ENCODE peak calls at places on chromosomes 12 and 14, in five cellular contexts. Y is H1, B is GM12892, M is K562, K is GM12878. O is an unnamed sample.

GRCh38 chr12:53324113-53324778 is 2.8 kb upstream of the AAAS start:
- DNase-seq in B (no peak), M (no peak), Y (no peak), K (peak), O (peak)

GRCh38 chr14:64736271-64737131 is 32.3 kb downstream of the PLEKHG3 start:
- DNase-seq in B (no peak), M (peak), K (no peak), Y (no peak), O (no peak)

GRCh38 chr12:39161686-39162085 is 256.3 kb upstream of the CPNE8 start:
- DNase-seq in B (no peak), M (no peak), K (no peak), Y (no peak), O (no peak)

GRCh38 chr12:77064891-77065360 is 443 bp downstream of the E2F7 start:
- DNase-seq in K (no peak), B (no peak), Y (no peak), M (no peak), O (no peak)

GRCh38 chr12:127964717-127965116 is 302.3 kb upstream of the TMEM132C start:
- DNase-seq in B (no peak), M (no peak), K (no peak), Y (no peak), O (no peak)

GRCh38 chr14:49623941-49624806 is 3.6 kb downstream of the MGAT2 start:
- DNase-seq in M (no peak), K (no peak), B (no peak), Y (no peak), O (no peak)

GRCh38 chr12:6180300-6181051 is 19.7 kb upstream of the CD9 start:
- DNase-seq in K (no peak), B (no peak), Y (no peak), M (no peak), O (no peak)

GRCh38 chr12:53450936-53451335 is 966 bp upstream of the PCBP2 start:
- DNase-seq in M (no peak), K (no peak), B (no peak), Y (no peak), O (no peak)

GRCh38 chr12:38508246-38508645 is 191.7 kb downstream of the ALG10B start:
- DNase-seq in K (no peak), Y (no peak), B (no peak), M (no peak), O (no peak)

GRCh38 chr14:92755495-92755894 is 7.1 kb upstream of the LGMN start:
- DNase-seq in K (no peak), Y (no peak), B (no peak), M (no peak), O (no peak)

GRCh38 chr14:90732142-90732541 is 84.1 kb downstream of the TTC7B start:
- DNase-seq in B (no peak), Y (no peak), M (no peak), K (no peak), O (no peak)

GRCh38 chr14:100078997-100079561 is 13.9 kb downstream of the EVL start:
- DNase-seq in Y (peak), B (no peak), M (peak), K (no peak), O (no peak)

GRCh38 chr12:58540480-58541299 is 379.6 kb downstream of the LRIG3 start:
- DNase-seq in B (no peak), M (no peak), K (peak), Y (peak), O (no peak)

GRCh38 chr12:63917864-63918742 is 73.6 kb downstream of the SRGAP1 start:
- DNase-seq in K (peak), M (no peak), B (no peak), Y (no peak), O (no peak)

GRCh38 chr12:111953455-111953854 is 59.5 kb downstream of the TMEM116 start:
- DNase-seq in K (no peak), M (no peak), Y (no peak), B (no peak), O (no peak)

GRCh38 chr14:54669759-54670630 is 103.1 kb downstream of the SAMD4A start:
- DNase-seq in Y (no peak), B (no peak), K (no peak), M (no peak), O (no peak)

GRCh38 chr12:77485961-77486579 is 344.6 kb upstream of the NAV3 start:
- DNase-seq in Y (no peak), B (no peak), K (no peak), M (no peak), O (no peak)

GRCh38 chr12:2539938-2540337 is 254.8 kb upstream of the FKBP4 start:
- DNase-seq in Y (no peak), M (no peak), B (no peak), K (no peak), O (no peak)

GRCh38 chr12:40473979-40474378 is 218.3 kb upstream of the CNTN1 start:
- DNase-seq in K (no peak), M (no peak), B (no peak), Y (no peak), O (no peak)

GRCh38 chr12:40469736-40470135 is 222.5 kb upstream of the CNTN1 start:
- DNase-seq in Y (no peak), M (no peak), B (no peak), K (no peak), O (no peak)

DNA sequence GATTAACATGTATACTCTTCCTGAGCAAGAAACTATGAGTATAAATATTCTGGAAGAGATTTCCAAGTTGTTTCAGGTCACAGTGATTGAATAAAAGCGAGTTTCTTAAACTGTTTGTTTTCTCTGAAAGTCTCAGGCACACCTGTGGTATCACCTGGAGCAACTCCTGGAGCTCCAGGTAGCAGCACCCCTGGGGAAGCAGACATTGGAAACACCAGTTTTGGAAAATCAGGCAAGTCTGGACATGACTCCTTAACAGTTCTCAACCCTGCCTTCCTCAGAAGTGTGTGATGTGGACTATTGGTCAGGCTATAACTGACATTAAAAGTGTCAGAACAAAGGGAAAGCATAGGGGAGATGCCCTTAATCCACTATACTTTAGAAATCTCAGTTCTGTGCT is 217.6 kb upstream of the CNTN1 start:
- DNase-seq in B (no peak), M (no peak), K (no peak), Y (no peak), O (no peak)
- TF ChIP-seq TAF1 in B (no peak), M (no peak), K (no peak), Y (no peak), O (no peak)

DNA sequence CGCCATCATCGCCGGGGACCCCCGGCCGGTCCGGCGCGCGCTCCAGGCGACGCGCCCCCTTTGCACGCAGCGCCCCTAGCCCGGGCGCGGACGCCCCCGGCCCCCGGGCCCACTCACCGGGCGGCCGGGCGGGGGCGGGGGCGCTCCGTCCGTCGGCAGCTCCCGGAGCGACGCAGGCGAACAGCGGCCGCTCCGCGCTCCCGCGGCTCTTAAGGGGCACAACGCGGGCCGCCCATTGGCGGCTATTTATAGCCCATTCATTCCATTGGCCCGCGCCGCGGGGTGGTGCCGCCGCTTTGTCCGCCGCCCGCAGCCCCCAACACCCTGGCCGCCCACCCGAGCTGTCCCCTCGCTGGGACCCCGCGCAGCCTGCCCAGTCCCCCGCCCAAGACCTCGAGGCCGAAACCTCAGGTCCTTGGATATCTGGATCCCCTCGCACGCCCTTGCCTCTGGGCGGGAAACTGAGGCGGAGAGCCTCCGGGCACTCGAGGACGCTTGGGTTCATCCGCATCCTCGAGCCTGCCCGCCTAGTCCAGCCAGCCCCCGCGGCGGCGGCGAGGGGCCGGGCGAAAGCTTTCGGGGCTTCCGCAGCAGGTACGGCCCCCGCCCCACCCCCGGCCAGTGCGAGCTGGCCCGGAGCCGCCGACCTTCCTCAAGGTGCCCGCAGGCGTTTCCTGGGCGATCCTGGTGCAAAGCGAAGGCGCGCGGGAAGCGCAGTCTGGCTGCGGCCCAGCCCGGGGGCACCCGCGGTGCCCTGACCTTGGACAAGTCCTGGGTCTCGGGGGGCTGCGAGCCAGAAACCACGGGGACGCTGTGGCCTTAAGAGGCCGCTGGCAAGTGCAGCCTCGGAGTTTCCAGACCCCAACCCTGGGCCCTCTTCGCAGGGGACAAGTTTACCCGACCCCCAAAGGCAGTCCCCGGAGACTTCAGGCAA is at the start of gene CKB:
- DNase-seq in Y (no peak), K (no peak), B (no peak), M (peak), O (no peak)
- TF ChIP-seq POLR2A in Y (no peak), K (no peak), B (no peak), M (no peak), O (no peak)

DNA sequence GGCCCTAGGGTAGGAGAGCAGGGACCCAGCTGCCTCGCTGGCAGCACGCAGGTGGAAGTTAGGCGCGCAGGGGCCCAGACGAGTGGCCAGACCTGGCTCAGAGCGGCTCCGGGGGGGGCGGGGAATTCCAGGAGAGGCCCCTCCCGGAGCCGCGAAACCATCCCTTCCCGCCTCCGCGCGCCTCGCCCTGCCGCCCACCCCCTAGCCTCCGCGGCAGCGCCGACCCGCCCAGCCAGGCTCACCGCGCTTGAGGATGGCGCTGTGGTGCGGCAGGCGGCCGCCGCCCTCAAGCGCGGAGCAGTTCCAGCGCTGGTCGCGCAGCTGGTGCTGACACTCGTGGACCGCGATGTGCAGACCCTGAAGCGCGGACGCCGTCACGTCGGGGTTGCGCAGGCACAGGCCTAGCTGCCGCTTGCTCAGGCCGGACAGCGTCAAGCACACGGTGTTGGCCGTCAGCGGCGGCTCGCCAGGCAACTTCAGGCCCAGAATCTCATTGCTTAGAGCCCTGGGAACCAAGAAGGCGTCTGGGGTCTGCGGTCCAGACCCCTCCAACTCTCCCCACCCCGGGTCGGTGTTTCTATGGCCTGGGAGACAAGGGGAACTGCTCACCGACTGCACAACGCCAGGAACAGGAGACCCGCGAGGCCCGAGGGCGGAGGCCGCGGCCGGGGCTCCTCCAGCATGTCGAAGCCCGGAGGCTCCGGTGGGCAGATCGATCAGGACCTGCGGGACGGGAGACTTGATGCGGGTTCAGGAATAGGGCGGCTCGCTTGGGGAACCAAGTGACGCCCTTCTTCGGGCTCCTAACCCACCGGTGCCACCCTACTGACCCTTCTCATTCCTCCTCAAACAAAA is 1.5 kb downstream of the WNT10B start:
- DNase-seq in Y (no peak), K (no peak), B (no peak), M (peak), O (peak)
- TF ChIP-seq TAF1 in Y (no peak), K (no peak), B (no peak), M (no peak), O (no peak)

DNA sequence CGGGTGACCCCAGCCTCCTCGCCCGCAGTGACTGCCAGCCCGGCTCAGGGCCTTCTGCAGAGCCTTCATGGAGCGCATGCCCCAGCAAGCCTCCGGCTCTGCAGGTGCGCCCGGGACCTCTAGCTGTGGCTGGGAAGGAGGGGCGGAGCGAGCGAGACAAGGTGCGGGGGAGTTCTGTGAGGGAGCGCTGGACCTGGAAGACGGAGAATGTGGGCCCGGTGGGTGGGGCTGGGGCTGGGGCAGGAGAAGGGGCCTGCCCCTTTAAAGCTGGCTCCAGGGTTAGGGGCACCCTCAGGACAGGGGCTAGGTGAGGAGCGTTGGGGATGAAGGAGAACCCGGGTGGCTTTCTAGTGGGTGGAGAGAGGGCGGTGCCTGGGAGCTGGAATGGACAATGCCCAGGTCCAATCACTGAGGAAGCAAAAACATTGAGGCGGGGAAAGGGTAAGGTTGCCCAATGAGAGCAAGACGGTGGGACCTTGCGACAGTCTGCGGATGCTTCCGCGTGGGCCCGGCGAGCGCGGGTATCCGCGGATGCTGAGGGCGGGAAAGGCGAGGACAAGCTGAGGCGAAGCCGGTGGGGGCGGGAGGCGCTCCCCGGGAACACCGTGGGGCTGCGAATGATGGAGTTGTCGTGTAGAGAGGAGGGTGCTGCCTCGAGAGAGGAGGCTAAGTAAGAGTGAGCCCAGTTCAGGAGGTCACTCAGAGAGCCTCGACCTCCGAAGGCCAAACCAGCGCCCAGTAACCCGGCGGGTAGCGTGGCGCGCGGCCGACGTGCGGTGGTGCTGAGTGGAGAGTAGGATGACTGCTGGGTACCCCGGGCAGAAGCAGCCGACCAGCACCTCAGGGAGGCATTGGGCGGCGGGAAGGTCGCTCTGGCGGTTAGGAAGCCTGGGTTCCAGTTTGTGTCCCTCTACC is at the start of gene GLS2:
- DNase-seq in K (peak), Y (peak), B (peak), M (peak), O (peak)
- TF ChIP-seq POLR2A in K (no peak), Y (no peak), B (no peak), M (no peak), O (no peak)

DNA sequence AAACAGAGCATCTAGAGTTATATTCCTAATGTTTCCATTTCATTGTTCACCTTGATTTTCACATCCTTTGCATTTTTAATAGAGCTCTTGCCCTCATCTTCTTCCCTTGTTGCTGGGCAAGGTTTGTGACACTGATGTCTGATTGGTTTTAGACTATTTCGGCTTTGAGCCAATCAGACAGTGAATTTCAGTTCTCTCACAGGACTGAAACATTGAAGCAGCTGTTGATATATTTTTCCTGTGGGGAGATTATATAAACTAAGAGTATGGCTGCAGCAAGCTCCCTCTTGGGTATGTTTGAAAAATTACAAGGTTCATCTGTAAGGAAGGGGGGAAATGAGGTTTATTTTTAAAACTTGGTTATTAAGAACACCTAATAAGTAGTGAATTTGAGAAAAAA is 51.2 kb downstream of the ATF7IP start:
- DNase-seq in B (no peak), M (no peak), K (no peak), Y (no peak), O (no peak)
- TF ChIP-seq TAF1 in B (no peak), M (no peak), K (no peak), Y (no peak), O (no peak)

DNA sequence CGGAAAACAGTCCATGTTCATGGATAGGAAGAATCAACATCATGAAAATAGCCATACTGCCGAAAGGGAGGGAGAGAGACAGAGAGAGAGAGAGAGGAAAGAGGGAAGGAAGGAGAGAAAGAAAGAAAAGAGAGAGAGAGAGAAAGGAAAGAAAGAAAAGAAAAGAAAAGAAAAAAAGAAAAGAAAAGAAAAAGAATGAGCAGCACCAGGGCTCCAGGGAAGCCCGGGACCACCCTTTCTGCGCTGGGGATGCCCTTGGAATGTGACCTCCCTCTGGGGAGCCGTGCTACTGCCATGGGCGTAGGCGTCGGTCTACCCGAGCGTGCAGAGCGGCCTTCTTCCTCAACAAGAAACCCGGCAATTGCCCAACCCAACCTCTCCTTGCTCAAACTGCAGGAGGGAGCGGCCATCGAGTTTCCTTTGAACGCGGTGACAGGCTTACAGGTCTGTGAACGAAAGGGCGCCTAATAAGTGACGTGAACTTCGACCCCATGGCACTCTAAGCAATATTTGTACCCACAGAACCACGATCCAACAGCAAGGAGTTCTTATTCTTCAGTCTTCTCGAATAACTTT is 16.9 kb downstream of the OR6S1 start:
- DNase-seq in M (peak), B (no peak), Y (no peak), K (no peak), O (no peak)
- TF ChIP-seq POLR2A in M (no peak), B (no peak), Y (no peak), K (no peak), O (no peak)

DNA sequence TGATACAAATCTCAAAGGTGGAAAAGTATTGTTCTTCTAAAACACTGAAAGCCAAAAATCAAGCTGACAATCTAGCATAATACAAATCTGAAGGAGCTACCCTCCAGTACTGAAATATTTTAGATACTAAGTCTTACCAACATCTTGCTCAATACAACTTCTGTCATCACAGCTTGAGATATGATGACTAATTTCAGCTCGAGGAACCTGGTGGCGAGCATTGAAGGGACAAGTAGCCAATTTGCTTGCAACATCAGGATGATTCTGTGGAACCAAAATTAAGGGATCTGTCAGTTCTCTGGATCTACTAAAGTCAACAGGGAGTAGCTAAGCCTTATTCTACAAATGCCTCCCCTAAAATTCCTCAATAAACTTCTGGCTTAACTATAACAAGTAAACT is 10.4 kb downstream of the GTSF1 start:
- DNase-seq in K (no peak), M (peak), B (no peak), Y (no peak), O (no peak)
- TF ChIP-seq TAF1 in K (no peak), M (no peak), B (no peak), Y (no peak), O (no peak)

O was measured in GM12891.